ENCODE peak calls at places on chromosomes 1 and 21, in eight cellular contexts. O is body of pancreas; C is neural progenitor cell; P is stomach; Z is CD8-positive, alpha-beta memory T cell; X is spleen; T is mesenchymal stem cell; U is SK-N-SH. I is an unnamed sample.

GRCh38 chr1:65791860-65792670 is 630 bp upstream of the PDE4B start:
- DNase-seq in X (peak; percentile 61), U (peak; percentile 57), T (peak; percentile 8), P (no peak), Z (peak; percentile 43), C (peak; percentile 62), O (no peak), I (no peak)

GRCh38 chr1:224381880-224382548 is 25.3 kb downstream of the CNIH4 start:
- DNase-seq in T (no peak), O (no peak), Z (no peak), U (no peak), P (no peak), C (no peak), X (no peak), I (no peak)

GRCh38 chr1:231841616-231842344 is 215.2 kb downstream of the DISC1 start:
- DNase-seq in P (no peak), T (peak; percentile 62), U (no peak), C (no peak), O (no peak), X (no peak), Z (no peak), I (no peak)

GRCh38 chr1:41361495-41362356 is 492 bp downstream of the FOXO6 start:
- DNase-seq in P (no peak), X (peak; percentile 90), O (no peak), T (no peak), Z (peak; percentile 61), U (peak; percentile 75), C (peak; percentile 71), I (no peak)

GRCh38 chr1:27539901-27540861 is 50.2 kb upstream of the WASF2 start:
- DNase-seq in Z (no peak), X (no peak), U (no peak), C (no peak), T (peak; percentile 83), P (no peak), O (no peak), I (no peak)

GRCh38 chr1:233587958-233588799 is 25.7 kb upstream of the KCNK1 start:
- DNase-seq in C (peak; percentile 69), O (no peak), Z (no peak), P (no peak), X (no peak), U (peak; percentile 51), T (no peak), I (no peak)

GRCh38 chr1:30757196-30757949 is at the start of gene LAPTM5:
- DNase-seq in Z (peak; percentile 82), C (no peak), T (no peak), X (peak; percentile 98), U (no peak), P (peak; percentile 48), O (no peak), I (peak; percentile 79)

GRCh38 chr1:247360991-247361721 is 29.5 kb upstream of the ZNF496 start:
- DNase-seq in O (no peak), Z (no peak), U (no peak), X (no peak), C (no peak), T (no peak), P (no peak), I (no peak)

GRCh38 chr1:19332832-19333231 is 20.7 kb downstream of the SLC66A1 start:
- DNase-seq in U (no peak), O (no peak), C (no peak), Z (no peak), X (no peak), P (no peak), T (no peak), I (no peak)

GRCh38 chr1:41534181-41535076 is 49.9 kb upstream of the EDN2 start:
- DNase-seq in Z (peak; percentile 20), P (no peak), C (no peak), T (no peak), U (no peak), X (peak; percentile 38), O (peak; percentile 3), I (peak; percentile 56)

GRCh38 chr1:153538315-153538821 is 2.4 kb downstream of the S100A5 start:
- DNase-seq in O (peak; percentile 60), X (peak; percentile 66), T (no peak), U (peak; percentile 79), Z (no peak), P (peak; percentile 40), C (peak; percentile 79), I (peak; percentile 60)

GRCh38 chr21:20108976-20109375 is 889.2 kb upstream of the NCAM2 start:
- DNase-seq in O (no peak), T (no peak), Z (no peak), C (peak; percentile 18), X (no peak), P (no peak), U (no peak), I (no peak)
- H3K27ac ChIP-seq in O (no peak overlapping the region), T (no peak overlapping the region), Z (no peak overlapping the region), C (no peak overlapping the region), X (no peak overlapping the region), P (no peak overlapping the region), U (no peak overlapping the region), I (no peak overlapping the region)

DNA sequence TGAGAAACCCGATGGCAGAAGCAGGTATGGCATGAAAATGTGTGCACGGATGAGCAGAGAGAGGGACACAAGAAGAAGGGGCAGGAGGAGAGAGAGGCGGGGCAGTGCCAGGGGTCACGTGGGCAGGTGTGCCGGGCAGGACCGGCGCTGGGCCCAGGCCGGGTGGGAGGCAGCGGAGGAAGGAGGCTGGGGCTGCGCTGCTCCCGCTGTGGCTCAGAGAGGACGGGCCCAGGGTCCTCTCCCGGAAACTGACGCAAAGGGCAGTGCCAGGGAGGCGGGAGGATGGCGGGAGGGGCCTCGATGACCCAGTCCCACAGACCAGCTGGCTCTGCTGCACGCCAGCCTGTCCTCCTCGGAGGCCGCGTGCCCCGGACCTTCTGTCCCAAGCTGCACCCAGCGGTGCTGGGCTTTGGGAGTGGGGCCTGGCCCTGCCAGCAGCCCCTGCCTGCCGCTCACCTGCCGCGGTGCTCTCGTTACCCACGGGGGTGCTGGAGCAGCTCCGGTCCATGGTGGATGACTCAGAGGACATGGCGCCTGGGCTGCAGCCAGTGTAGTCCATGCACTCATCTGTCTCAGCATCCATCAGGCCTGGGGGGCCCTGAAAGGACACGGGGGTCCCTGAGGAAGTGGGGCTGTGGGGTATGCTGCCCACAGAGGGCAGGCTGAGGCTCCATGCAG is 153.9 kb downstream of the CASZ1 start:
- DNase-seq in U (no peak), Z (no peak), X (no peak), P (no peak), O (no peak), C (no peak), T (no peak), I (no peak)
- H3K4me1 ChIP-seq in U (peaks cover 40% of the 10 kb centered on the region), Z (no peaks in the 10 kb centered on the region), X (peaks cover 8% of the 10 kb centered on the region), P (peaks cover 60% of the 10 kb centered on the region), O (no peaks in the 10 kb centered on the region), C (peaks cover 10% of the 10 kb centered on the region), T (peaks cover 24% of the 10 kb centered on the region), I (peaks cover 27% of the 10 kb centered on the region)

GRCh38 chr1:111967067-111967690 is 22.3 kb downstream of the KCND3 start:
- DNase-seq in P (no peak), U (no peak), Z (no peak), X (peak; percentile 29), O (peak; percentile 49), C (no peak), T (no peak), I (no peak)
- H3K4me3 ChIP-seq in P (no peak overlapping the region), U (no peak overlapping the region), Z (no peak overlapping the region), X (no peak overlapping the region), O (no peak overlapping the region), C (no peak overlapping the region), T (no peak overlapping the region), I (no peak overlapping the region)

DNA sequence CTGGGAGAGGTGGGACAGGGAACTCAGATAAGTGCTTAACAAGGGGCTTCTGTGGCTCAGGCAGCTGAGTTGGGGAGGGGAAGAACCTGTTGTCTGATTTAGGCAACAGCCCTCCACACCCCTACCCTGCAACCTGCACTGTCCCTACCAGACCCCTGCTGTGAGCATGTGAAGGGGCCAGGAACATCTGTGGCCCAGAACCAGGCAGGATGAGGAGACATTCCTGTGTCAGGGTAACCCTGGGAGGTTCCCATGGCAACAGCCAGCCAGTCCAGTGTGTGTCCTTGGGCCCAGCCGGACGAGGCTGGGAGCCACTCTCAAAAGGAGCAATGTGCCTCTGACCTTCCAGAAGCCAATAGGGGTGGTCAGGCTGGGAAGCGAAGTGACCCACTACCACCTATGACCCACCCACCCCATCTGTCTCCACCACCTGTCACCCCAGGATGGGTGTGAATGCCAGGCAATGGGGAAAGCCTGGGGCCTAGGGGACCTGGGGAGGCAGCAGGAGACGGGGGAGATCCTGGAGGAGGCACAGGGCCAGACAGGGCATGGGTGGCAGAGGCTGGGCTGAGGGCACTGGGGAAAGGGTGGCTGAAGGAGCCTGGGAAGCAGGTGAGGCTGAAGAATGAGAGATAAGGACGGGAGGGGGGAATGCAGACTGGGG is 4.9 kb upstream of the PMVK start:
- DNase-seq in X (peak; percentile 86), P (peak; percentile 48), O (peak; percentile 86), U (peak; percentile 65), Z (no peak), C (peak; percentile 78), T (peak; percentile 53), I (no peak)
- H3K27ac ChIP-seq in X (peak overlapping the region; percentile 79), P (peak overlapping the region; percentile 49), O (peak overlapping the region; percentile 82), U (no peak overlapping the region), Z (peak overlapping the region; percentile 35), C (no peak overlapping the region), T (no peak overlapping the region), I (peak overlapping the region; percentile 24)

GRCh38 chr1:55289614-55290013 is 74.5 kb upstream of the USP24 start:
- DNase-seq in P (no peak), Z (no peak), O (no peak), C (no peak), X (no peak), U (no peak), T (no peak), I (no peak)

GRCh38 chr1:55288245-55288644 is 73.1 kb upstream of the USP24 start:
- DNase-seq in U (no peak), X (no peak), O (no peak), C (no peak), Z (no peak), P (no peak), T (no peak), I (peak; percentile 49)

GRCh38 chr1:55286851-55287602 is 71.9 kb upstream of the USP24 start:
- DNase-seq in T (peak; percentile 30), P (no peak), O (no peak), Z (no peak), C (no peak), X (no peak), U (no peak), I (no peak)

GRCh38 chr1:55287732-55288131 is 72.6 kb upstream of the USP24 start:
- DNase-seq in X (no peak), U (no peak), T (no peak), O (no peak), Z (no peak), C (no peak), P (no peak), I (no peak)

GRCh38 chr1:55289042-55289441 is 73.9 kb upstream of the USP24 start:
- DNase-seq in P (no peak), Z (no peak), C (no peak), X (no peak), O (no peak), T (no peak), U (no peak), I (no peak)
- H3K4me1 ChIP-seq in P (peaks cover 4% of the 10 kb centered on the region), Z (no peaks in the 10 kb centered on the region), C (no peaks in the 10 kb centered on the region), X (peaks cover 7% of the 10 kb centered on the region), O (no peaks in the 10 kb centered on the region), T (no peaks in the 10 kb centered on the region), U (peaks cover 4% of the 10 kb centered on the region), I (peaks cover 5% of the 10 kb centered on the region)

I was measured in tibial artery.